ENCODE peak calls at places on chromosomes 4 and X, in five cellular contexts. M, K, D, S and P are unnamed samples.

GRCh38 chr4:150722908-150723362 is 141.0 kb downstream of the MAB21L2 start:
- DNase-seq in M (no peak), K (no peak), S (no peak), D (no peak), P (no peak)

GRCh38 chr4:69708211-69708610 is 52.2 kb downstream of the SULT1B1 start:
- DNase-seq in S (no peak), M (no peak), D (no peak), K (no peak), P (no peak)

GRCh38 chrX:123408856-123409737 is 225.0 kb downstream of the GRIA3 start:
- DNase-seq in K (no peak), D (no peak), S (no peak), M (peak), P (no peak)

GRCh38 chr4:21749936-21750335 is 198.6 kb downstream of the KCNIP4 start:
- DNase-seq in S (no peak), D (no peak), K (no peak), M (no peak), P (no peak)

GRCh38 chr4:1684756-1685603 is 867 bp upstream of the FAM53A start:
- DNase-seq in M (no peak), K (no peak), D (no peak), S (no peak), P (no peak)

GRCh38 chr4:43089730-43090129 is 197.2 kb downstream of the GRXCR1 start:
- DNase-seq in M (no peak), S (no peak), D (no peak), K (no peak), P (no peak)

GRCh38 chrX:106955004-106955772 is 35.0 kb downstream of the CLDN2 start:
- DNase-seq in K (peak), D (no peak), M (no peak), S (no peak), P (no peak)

GRCh38 chrX:84320606-84321005 is 132.6 kb upstream of the RPS6KA6 start:
- DNase-seq in M (no peak), K (no peak), S (no peak), D (no peak), P (no peak)

GRCh38 chrX:54208531-54208930 is 25.5 kb upstream of the FAM120C start:
- DNase-seq in M (no peak), S (no peak), K (no peak), D (no peak), P (no peak)

GRCh38 chr4:72418458-72418857 is 150.6 kb downstream of the ADAMTS3 start:
- DNase-seq in M (no peak), K (peak), D (peak), S (no peak), P (no peak)

GRCh38 chr4:184356366-184356765 is 118.0 kb downstream of the IRF2 start:
- DNase-seq in K (no peak), D (no peak), S (no peak), M (no peak), P (no peak)

GRCh38 chr4:1208970-1209704 is 36.8 kb upstream of the SPON2 start:
- DNase-seq in K (no peak), M (no peak), D (no peak), S (no peak), P (no peak)

GRCh38 chr4:126991965-126992364 is 640.8 kb upstream of the INTU start:
- DNase-seq in D (no peak), K (no peak), M (no peak), S (no peak), P (no peak)

GRCh38 chr4:54077812-54078211 is 13.4 kb upstream of the CHIC2 start:
- DNase-seq in S (no peak), D (no peak), K (no peak), M (no peak), P (no peak)

GRCh38 chrX:84133023-84133422 is 55.0 kb downstream of the RPS6KA6 start:
- DNase-seq in M (no peak), D (no peak), S (no peak), K (no peak), P (no peak)

GRCh38 chrX:110162131-110162530 is 155.8 kb downstream of the AMMECR1 start:
- DNase-seq in K (no peak), D (no peak), S (no peak), M (no peak), P (no peak)

GRCh38 chr4:56803473-56803872 is 18.0 kb downstream of the SPINK2 start:
- DNase-seq in K (no peak), S (no peak), D (no peak), M (peak), P (peak)

GRCh38 chr4:41646862-41647261 is 101.7 kb downstream of the PHOX2B start:
- DNase-seq in K (no peak), S (no peak), D (no peak), M (no peak), P (no peak)

GRCh38 chr4:177554966-177555574 is 112.8 kb upstream of the AGA start:
- DNase-seq in D (peak), K (peak), M (no peak), S (no peak), P (peak)

GRCh38 chr4:6888506-6889071 is 21.0 kb upstream of the TBC1D14 start:
- DNase-seq in D (no peak), S (no peak), K (no peak), M (no peak), P (no peak)

GRCh38 chrX:8504451-8504850 is 39.8 kb downstream of the VCX3B start:
- DNase-seq in D (no peak), K (no peak), S (no peak), M (no peak), P (no peak)

GRCh38 chr4:76341063-76341462 is 34.5 kb downstream of the STBD1 start:
- DNase-seq in D (peak), S (no peak), K (no peak), M (no peak), P (no peak)

GRCh38 chr4:1015179-1015578 is 3.8 kb downstream of the FGFRL1 start:
- DNase-seq in S (no peak), M (no peak), D (no peak), K (no peak), P (no peak)

GRCh38 chr4:137794779-137795178 is 262.5 kb upstream of the PCDH18 start:
- DNase-seq in S (no peak), K (no peak), M (no peak), D (no peak), P (no peak)
- H3K4me3 ChIP-seq in S (no peak), K (no peak), M (no peak), D (no peak), P (no peak)

GRCh38 chr4:15438939-15439524 is 11.2 kb downstream of the C1QTNF7 start:
- DNase-seq in D (no peak), M (no peak), K (no peak), S (no peak), P (no peak)
- TF ChIP-seq GABPA in D (no peak), M (no peak), K (no peak), S (no peak), P (no peak)

GRCh38 chr4:187366530-187367279 is 628.9 kb upstream of the ZFP42 start:
- DNase-seq in K (no peak), D (no peak), M (no peak), S (no peak), P (no peak)

GRCh38 chr4:187362937-187363336 is 632.6 kb upstream of the ZFP42 start:
- DNase-seq in S (no peak), K (no peak), M (no peak), D (no peak), P (no peak)

GRCh38 chr4:187357861-187358260 is 634.2 kb upstream of the FAT1 start:
- DNase-seq in K (no peak), M (no peak), D (no peak), S (no peak), P (no peak)

GRCh38 chr4:187363453-187363852 is 632.1 kb upstream of the ZFP42 start:
- DNase-seq in D (no peak), K (no peak), S (no peak), M (no peak), P (no peak)
- TF ChIP-seq CTCF in D (no peak), K (no peak), S (no peak), M (no peak), P (no peak)

DNA sequence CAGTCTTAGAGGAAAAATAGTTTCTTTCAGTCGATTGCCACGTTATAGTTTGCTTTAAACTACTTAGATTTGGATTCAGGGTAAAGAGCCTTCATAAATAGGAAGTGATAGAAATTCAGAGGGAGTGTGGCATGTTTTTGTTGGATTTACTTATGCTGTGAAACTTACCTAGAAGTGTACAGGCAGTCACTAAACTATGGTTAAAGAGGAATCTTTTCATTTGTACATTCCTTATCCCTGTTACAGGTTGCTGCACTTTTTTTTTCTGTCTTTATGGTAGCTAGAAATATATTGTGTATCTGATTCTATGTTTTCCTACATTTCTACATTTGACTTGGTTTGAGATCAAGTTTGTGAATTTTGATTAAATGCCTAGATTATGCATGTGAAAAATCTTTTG is 19.1 kb downstream of the WWC2 start:
- DNase-seq in D (no peak), K (no peak), M (no peak), S (no peak), P (no peak)
- H3K4me3 ChIP-seq in D (no peak), K (peak), M (no peak), S (no peak), P (no peak)